ENCODE peak calls at places on chromosome 22, in six cellular contexts. A, T, K, D, L and M are unnamed samples.

GRCh38 chr22:18060646-18061620 is 16.9 kb upstream of the PEX26 start:
- DNase-seq in A (no peak), T (peak), K (no peak), D (no peak), L (no peak), M (no peak)

GRCh38 chr22:40043086-40043485 is 48.3 kb downstream of the FAM83F start:
- DNase-seq in A (no peak), T (peak), K (no peak), D (no peak), L (peak), M (no peak)

GRCh38 chr22:42920101-42920820 is 63.2 kb upstream of the ARFGAP3 start:
- DNase-seq in A (no peak), T (peak), K (no peak), D (no peak), L (no peak), M (no peak)

GRCh38 chr22:31122196-31122531 is 602 bp upstream of the INPP5J start:
- DNase-seq in A (no peak), T (no peak), K (no peak), D (no peak), L (no peak), M (no peak)

GRCh38 chr22:39308614-39309363 is 10.6 kb downstream of the RPL3 start:
- DNase-seq in A (no peak), T (peak), K (no peak), D (no peak), L (no peak), M (no peak)

GRCh38 chr22:45308624-45309421 is 911 bp upstream of the FAM118A start:
- DNase-seq in A (no peak), T (no peak), K (peak), D (no peak), L (no peak), M (peak)

GRCh38 chr22:40050258-40050657 is 55.5 kb downstream of the FAM83F start:
- DNase-seq in A (peak), T (no peak), K (no peak), D (no peak), L (no peak), M (no peak)

GRCh38 chr22:20951932-20952380 is 15.1 kb upstream of the AIFM3 start:
- DNase-seq in A (no peak), T (no peak), K (no peak), D (no peak), L (no peak), M (no peak)

GRCh38 chr22:22210375-22210774 is 34.2 kb upstream of the VPREB1 start:
- DNase-seq in A (no peak), T (peak), K (peak), D (peak), L (no peak), M (no peak)

GRCh38 chr22:50357756-50358155 is 14.6 kb downstream of the PPP6R2 start:
- DNase-seq in A (no peak), T (no peak), K (no peak), D (no peak), L (no peak), M (no peak)